ENCODE peak calls at places on chromosomes 11 and 22, in eight cellular contexts. Y, E, P, W, T, G, A and R are unnamed samples.

GRCh38 chr11:65572356-65573043 is at the start of gene FAM89B:
- DNase-seq in W (peak; percentile 84), Y (peak; percentile 96), E (peak; percentile 90), A (peak; percentile 94), P (peak; percentile 99), T (peak; percentile 73), G (peak; percentile 90), R (peak; percentile 95)

GRCh38 chr22:40982482-40983385 is 31.6 kb downstream of the RBX1 start:
- DNase-seq in E (peak; percentile 67), G (no peak), Y (no peak), A (no peak), W (no peak), T (no peak), P (peak; percentile 61), R (no peak)

GRCh38 chr11:19559746-19560145 is 152.9 kb upstream of the NAV2 start:
- DNase-seq in P (no peak), W (peak; percentile 72), Y (no peak), E (no peak), G (no peak), T (no peak), A (no peak), R (no peak)

GRCh38 chr11:106468091-106468490 is 390.6 kb downstream of the AASDHPPT start:
- DNase-seq in E (no peak), G (no peak), T (no peak), Y (no peak), P (no peak), W (no peak), A (no peak), R (no peak)

GRCh38 chr11:61171907-61172306 is 10.7 kb upstream of the VPS37C start:
- DNase-seq in T (no peak), P (no peak), Y (no peak), G (no peak), W (no peak), E (no peak), A (no peak), R (no peak)

GRCh38 chr11:10731064-10731680 is 19.9 kb upstream of the CTR9 start:
- DNase-seq in G (no peak), P (no peak), A (no peak), Y (no peak), E (no peak), T (no peak), W (no peak), R (no peak)

GRCh38 chr11:84194696-84195095 is 908.5 kb upstream of the CCDC90B start:
- DNase-seq in E (no peak), W (no peak), P (peak; percentile 65), A (no peak), Y (no peak), G (no peak), T (no peak), R (no peak)

GRCh38 chr11:115930886-115931537 is 426.8 kb upstream of the CADM1 start:
- DNase-seq in Y (no peak), A (no peak), T (no peak), G (no peak), W (no peak), E (no peak), P (no peak), R (peak; percentile 22)

GRCh38 chr11:8988329-8989234 is 15.2 kb downstream of the NRIP3 start:
- DNase-seq in A (no peak), Y (no peak), T (no peak), E (no peak), W (no peak), G (no peak), P (no peak), R (no peak)

GRCh38 chr11:3894128-3894731 is 38.8 kb downstream of the STIM1 start:
- DNase-seq in W (no peak), Y (no peak), E (peak; percentile 84), G (peak; percentile 12), T (peak; percentile 83), A (peak; percentile 55), P (no peak), R (peak; percentile 30)

GRCh38 chr11:82936261-82936660 is 34.7 kb downstream of the DDIAS start:
- DNase-seq in Y (no peak), G (no peak), E (no peak), T (no peak), P (no peak), W (no peak), A (no peak), R (no peak)

GRCh38 chr11:2670541-2671100 is 29.2 kb downstream of the KCNQ1OT1 start:
- DNase-seq in Y (no peak), E (no peak), G (no peak), W (no peak), T (no peak), A (no peak), P (no peak), R (no peak)

GRCh38 chr11:1254733-1255132 is 31.9 kb downstream of the MUC5B start:
- DNase-seq in G (no peak), E (no peak), P (no peak), T (no peak), W (no peak), Y (no peak), A (no peak), R (no peak)

GRCh38 chr11:82978422-82979099 is 77.0 kb downstream of the DDIAS start:
- DNase-seq in W (no peak), Y (no peak), P (no peak), T (no peak), A (peak; percentile 31), E (peak; percentile 25), G (no peak), R (no peak)

GRCh38 chr11:124460459-124460858 is 15.0 kb upstream of the OR8B8 start:
- DNase-seq in P (no peak), A (no peak), T (no peak), W (no peak), G (no peak), E (no peak), Y (no peak), R (no peak)

GRCh38 chr11:112961751-112962747 is 829 bp downstream of the NCAM1 start:
- DNase-seq in A (peak; percentile 26), P (peak; percentile 77), G (no peak), Y (no peak), E (peak; percentile 23), W (peak; percentile 75), T (peak; percentile 13), R (peak; percentile 8)

GRCh38 chr11:78851883-78852586 is 277.4 kb upstream of the NARS2 start:
- DNase-seq in E (no peak), T (no peak), W (peak; percentile 73), G (no peak), A (no peak), P (no peak), Y (peak; percentile 44), R (peak; percentile 13)

GRCh38 chr11:93718057-93718563 is 23.2 kb downstream of the TAF1D start:
- DNase-seq in G (no peak), W (no peak), Y (no peak), P (no peak), T (no peak), E (peak; percentile 18), A (no peak), R (no peak)

GRCh38 chr22:46171940-46172339 is 21.6 kb downstream of the PPARA start:
- DNase-seq in G (no peak), A (no peak), E (no peak), T (no peak), W (no peak), P (no peak), Y (no peak), R (peak; percentile 78)

GRCh38 chr22:46674906-46675305 is 54.7 kb downstream of the GRAMD4 start:
- DNase-seq in T (no peak), Y (no peak), E (no peak), W (no peak), P (no peak), G (no peak), A (peak; percentile 46), R (no peak)

GRCh38 chr11:56750190-56750589 is 1.7 kb upstream of the OR9G4 start:
- DNase-seq in G (no peak), T (no peak), P (no peak), W (no peak), A (no peak), E (no peak), Y (no peak), R (no peak)

GRCh38 chr11:72491001-72491400 is 56.7 kb upstream of the CLPB start:
- DNase-seq in T (no peak), Y (no peak), E (no peak), G (no peak), A (no peak), W (no peak), P (no peak), R (no peak)

GRCh38 chr11:68373189-68373809 is 60.9 kb downstream of the LRP5 start:
- DNase-seq in P (no peak), Y (peak; percentile 49), G (no peak), E (no peak), T (no peak), A (no peak), W (peak; percentile 88), R (no peak)

GRCh38 chr11:116243975-116244374 is 528.8 kb downstream of the BUD13 start:
- DNase-seq in W (no peak), Y (no peak), G (no peak), T (no peak), E (no peak), A (no peak), P (no peak), R (no peak)

GRCh38 chr22:44578115-44578457 is 80.1 kb upstream of the RTL6 start:
- DNase-seq in E (no peak), T (no peak), P (no peak), W (no peak), G (no peak), Y (no peak), A (no peak), R (no peak)

GRCh38 chr22:32127904-32128303 is 31.2 kb downstream of the C22orf42 start:
- DNase-seq in Y (no peak), W (no peak), P (no peak), A (no peak), G (no peak), T (no peak), E (no peak), R (no peak)
- TF ChIP-seq CTCF in Y (no peak), W (peak; percentile 2), P (no peak), A (no peak), G (no peak), T (no peak), E (peak; percentile 21), R (no peak)

GRCh38 chr11:104905271-104905670 is 7.0 kb upstream of the CASP12 start:
- DNase-seq in Y (no peak), E (no peak), A (no peak), T (peak; percentile 2), P (no peak), W (peak; percentile 21), G (no peak), R (no peak)
- TF ChIP-seq CTCF in Y (no peak), E (no peak), A (no peak), T (no peak), P (no peak), W (peak; percentile 59), G (no peak), R (no peak)

GRCh38 chr22:43110444-43110926 is at the start of gene BIK:
- DNase-seq in G (peak; percentile 53), A (peak; percentile 44), T (peak; percentile 61), Y (peak; percentile 39), W (peak; percentile 71), E (peak; percentile 64), P (peak; percentile 90), R (peak; percentile 75)
- TF ChIP-seq CTCF in G (peak; percentile 12), A (no peak), T (no peak), Y (peak; percentile 17), W (peak; percentile 51), E (peak; percentile 55), P (no peak), R (no peak)

DNA sequence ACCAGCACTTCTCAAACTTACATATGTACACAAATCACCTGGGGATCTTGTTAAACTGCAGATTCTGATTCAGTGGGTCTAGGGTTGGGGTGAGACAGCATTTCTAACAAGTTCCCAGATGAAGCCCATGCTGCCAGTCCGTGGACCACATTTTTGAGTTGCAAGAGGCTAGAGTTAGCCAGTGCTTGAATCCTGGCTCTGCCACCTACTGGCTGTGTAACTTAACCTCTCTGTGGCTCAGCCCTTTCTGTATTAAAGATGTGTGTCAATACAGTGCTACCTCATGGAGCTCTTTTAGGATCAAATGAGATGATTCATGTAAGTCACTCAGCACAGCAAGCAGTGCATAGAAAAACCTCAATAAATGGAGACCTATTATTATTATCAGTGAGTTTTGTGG is 90.2 kb upstream of the ISX start:
- DNase-seq in P (no peak), T (no peak), E (no peak), W (no peak), G (no peak), Y (no peak), A (no peak), R (no peak)
- TF ChIP-seq CTCF in P (no peak), T (no peak), E (no peak), W (no peak), G (no peak), Y (no peak), A (no peak), R (peak; percentile 8)